ENCODE peak calls at places on chromosomes 12 and 14, in nine cellular contexts. Y is body of pancreas; J is CD8-positive, alpha-beta memory T cell; A is thoracic aorta; E is MM.1S; Z is right atrium auricular region; T is aorta; Q is endodermal cell; I is lower lobe of right lung. X is an unnamed sample.

GRCh38 chr12:44930972-44931600 is 55.0 kb upstream of the NELL2 start:
- DNase-seq in A (no peak), Y (no peak), E (peak; percentile 84), I (no peak), Q (no peak), T (no peak), Z (no peak), J (no peak), X (peak; percentile 61)

GRCh38 chr12:26987634-26988424 is 26.4 kb downstream of the TM7SF3 start:
- DNase-seq in A (no peak), T (no peak), Z (no peak), Y (no peak), J (no peak), E (no peak), I (no peak), Q (no peak), X (no peak)

GRCh38 chr12:65649126-65649525 is 175.2 kb upstream of the HMGA2 start:
- DNase-seq in T (no peak), A (peak; percentile 30), Y (no peak), J (no peak), E (no peak), Z (no peak), I (no peak), Q (no peak), X (no peak)

GRCh38 chr12:4118017-4118510 is 155.5 kb upstream of the CCND2 start:
- DNase-seq in T (peak; percentile 76), J (no peak), I (peak; percentile 62), E (peak; percentile 88), Z (peak; percentile 60), Q (no peak), Y (no peak), A (no peak), X (no peak)

GRCh38 chr12:402127-402456 is 648 bp downstream of the CCDC77 start:
- DNase-seq in A (no peak), Z (no peak), Q (peak; percentile 68), E (peak; percentile 45), T (no peak), I (no peak), J (no peak), Y (no peak), X (no peak)

GRCh38 chr14:53450871-53451270 is 297.7 kb upstream of the DDHD1 start:
- DNase-seq in J (no peak), Y (no peak), Q (no peak), A (no peak), I (peak; percentile 53), E (no peak), T (no peak), Z (no peak), X (no peak)

GRCh38 chr12:27253347-27253746 is 9.3 kb downstream of the STK38L start:
- DNase-seq in Y (no peak), E (no peak), I (no peak), Q (no peak), T (no peak), J (no peak), Z (no peak), A (no peak), X (no peak)

GRCh38 chr12:77742631-77743030 is 88.1 kb upstream of the NAV3 start:
- DNase-seq in E (no peak), J (no peak), A (no peak), Q (no peak), Y (no peak), Z (no peak), I (no peak), T (no peak), X (no peak)

GRCh38 chr14:78022059-78022458 is 148.1 kb upstream of the NRXN3 start:
- DNase-seq in A (no peak), J (no peak), E (peak; percentile 63), Q (peak; percentile 95), T (peak; percentile 61), Y (peak; percentile 39), Z (no peak), I (peak; percentile 71), X (no peak)

GRCh38 chr12:11653215-11653753 is 3.8 kb downstream of the ETV6 start:
- DNase-seq in E (no peak), I (no peak), T (no peak), Z (no peak), Y (no peak), Q (no peak), A (no peak), J (no peak), X (no peak)

GRCh38 chr12:89951050-89951693 is 242.5 kb upstream of the ATP2B1 start:
- DNase-seq in T (no peak), I (no peak), J (no peak), Z (no peak), Q (no peak), Y (no peak), E (no peak), A (no peak), X (no peak)

GRCh38 chr14:90273532-90273931 is 17.2 kb downstream of the PSMC1 start:
- DNase-seq in A (no peak), J (no peak), Q (no peak), Z (peak; percentile 57), T (peak; percentile 72), I (no peak), E (no peak), Y (no peak), X (no peak)

GRCh38 chr14:89429206-89430091 is 12.4 kb upstream of the FOXN3 start:
- DNase-seq in T (no peak), Q (no peak), Y (peak; percentile 23), Z (no peak), I (no peak), E (no peak), A (no peak), J (peak; percentile 56), X (no peak)

GRCh38 chr14:66649515-66649914 is 141.6 kb downstream of the GPHN start:
- DNase-seq in Z (no peak), E (no peak), J (no peak), I (no peak), Y (no peak), T (no peak), A (no peak), Q (no peak), X (peak; percentile 3)

GRCh38 chr12:18696971-18697602 is 40.7 kb downstream of the PLCZ1 start:
- DNase-seq in Y (no peak), E (no peak), A (no peak), Z (no peak), J (no peak), I (no peak), T (no peak), Q (no peak), X (no peak)

GRCh38 chr12:10018390-10018789 is 8.0 kb downstream of the CLEC12B start:
- DNase-seq in I (no peak), A (no peak), T (no peak), Y (no peak), J (no peak), E (no peak), Q (no peak), Z (no peak), X (no peak)

GRCh38 chr12:109900752-109901580 is 892 bp downstream of the TCHP start:
- DNase-seq in T (no peak), I (no peak), A (no peak), Z (no peak), J (no peak), Q (peak; percentile 85), Y (no peak), E (no peak), X (no peak)

DNA sequence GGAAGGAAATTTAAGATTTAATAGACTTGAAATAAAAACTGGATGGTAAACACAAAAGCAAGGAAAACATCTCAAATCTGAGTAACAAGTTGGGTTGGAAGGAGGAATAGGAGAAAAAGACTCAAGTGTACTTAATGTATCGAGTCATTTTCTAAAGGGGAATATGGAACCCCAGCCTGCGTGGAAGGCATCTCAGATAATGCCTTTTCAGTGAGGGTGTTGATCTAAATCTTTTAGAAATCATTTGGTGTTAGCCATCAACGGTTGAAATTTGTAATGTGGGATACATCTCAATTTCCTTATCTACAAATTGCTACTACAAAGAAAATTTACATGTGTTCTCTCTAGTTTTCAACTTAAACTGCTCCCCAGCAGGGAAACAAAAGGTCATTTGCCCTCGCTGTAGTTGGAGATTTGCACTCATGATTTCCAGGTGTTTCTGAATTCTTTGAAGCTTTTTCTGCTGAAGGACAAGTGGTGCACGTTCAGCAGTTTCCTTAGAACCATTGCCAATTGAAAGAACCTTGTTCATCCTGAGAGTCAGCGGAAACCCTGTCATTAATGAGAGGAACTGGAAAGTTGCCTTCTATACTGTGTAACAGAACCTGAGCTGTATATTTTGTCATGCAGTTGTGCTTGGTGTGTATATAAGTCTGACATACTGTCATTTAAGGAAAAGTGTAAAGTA is 2.2 kb downstream of the PCBP2 start:
- DNase-seq in Q (no peak), Z (no peak), Y (no peak), E (peak; percentile 80), I (no peak), A (no peak), T (no peak), J (no peak), X (no peak)
- H3K4me3 ChIP-seq in Q (peak overlapping the region; percentile 100), Z (no peak overlapping the region), Y (no peak overlapping the region), E (peak overlapping the region; percentile 95), I (peak overlapping the region; percentile 75), A (peak overlapping the region; percentile 99), T (no peak overlapping the region), J (no peak overlapping the region), X (peak overlapping the region; percentile 99)

DNA sequence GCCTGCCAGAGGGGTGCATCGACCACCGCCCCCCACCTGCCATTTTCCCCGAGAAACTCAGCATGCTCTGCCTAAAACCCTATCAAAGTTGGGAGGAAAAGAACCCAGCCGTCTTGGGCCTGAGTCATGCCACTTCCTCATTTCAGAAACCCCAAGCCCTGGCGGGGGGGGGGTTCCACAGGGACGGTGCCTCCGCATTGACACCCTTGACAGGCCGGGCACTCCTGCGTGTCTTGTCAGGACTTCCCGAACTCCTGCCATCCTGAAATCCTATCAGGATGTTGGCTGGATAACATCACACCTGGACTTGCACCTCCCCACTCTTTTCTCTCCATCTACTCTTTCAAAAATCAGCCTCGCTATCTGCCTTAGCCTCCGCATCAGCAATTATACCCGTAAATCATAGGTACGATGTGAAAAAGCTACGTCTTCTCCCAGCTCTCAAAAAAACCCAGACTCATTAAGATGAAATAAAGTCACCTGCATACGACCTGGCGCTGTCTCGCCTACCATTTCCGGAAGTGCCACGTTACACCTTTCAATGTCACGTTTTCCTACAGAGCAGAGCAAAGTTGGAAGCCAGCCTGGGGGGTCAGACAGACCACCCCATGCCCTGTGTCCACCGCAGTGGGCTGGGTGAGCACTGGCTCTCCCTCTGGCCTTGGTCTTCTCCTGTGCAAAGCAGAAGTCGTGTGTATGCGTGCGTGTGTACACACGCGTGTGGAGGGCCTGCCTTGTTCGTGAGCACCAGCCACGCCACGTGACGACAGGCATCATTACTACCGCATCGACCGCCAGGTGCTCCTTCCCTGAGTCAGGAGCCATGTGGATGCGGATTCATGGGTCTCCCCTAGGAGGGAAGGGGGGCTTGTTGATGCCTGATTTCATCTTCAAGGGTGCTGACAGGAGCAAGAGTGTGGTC is 96.7 kb downstream of the RFLNA start:
- DNase-seq in T (peak; percentile 92), I (peak; percentile 90), A (no peak), E (peak; percentile 18), J (no peak), Y (no peak), Z (peak; percentile 92), Q (no peak), X (no peak)
- H3K4me1 ChIP-seq in T (no peaks in the 10 kb centered on the region), I (peaks cover 85% of the 10 kb centered on the region), A (peaks cover 91% of the 10 kb centered on the region), E (peaks cover 18% of the 10 kb centered on the region), J (peaks cover 20% of the 10 kb centered on the region), Y (peaks cover 75% of the 10 kb centered on the region), Z (peaks cover 99% of the 10 kb centered on the region), Q (peaks cover 8% of the 10 kb centered on the region), X (peaks cover 19% of the 10 kb centered on the region)

GRCh38 chr12:69404851-69405365 is 45.4 kb downstream of the YEATS4 start:
- DNase-seq in T (no peak), A (no peak), Y (no peak), J (no peak), E (no peak), Z (no peak), Q (no peak), I (no peak), X (no peak)
- H3K27ac ChIP-seq in T (peak overlapping the region; percentile 51), A (peak overlapping the region; percentile 79), Y (no peak overlapping the region), J (no peak overlapping the region), E (no peak overlapping the region), Z (peak overlapping the region; percentile 50), Q (no peak overlapping the region), I (no peak overlapping the region), X (no peak overlapping the region)

GRCh38 chr14:29390046-29390841 is 537.4 kb downstream of the PRKD1 start:
- DNase-seq in J (no peak), I (no peak), Y (no peak), T (no peak), E (no peak), Q (peak; percentile 63), A (no peak), Z (no peak), X (no peak)
- H3K4me3 ChIP-seq in J (no peak overlapping the region), I (no peak overlapping the region), Y (no peak overlapping the region), T (no peak overlapping the region), E (no peak overlapping the region), Q (peak overlapping the region; percentile 34), A (no peak overlapping the region), Z (no peak overlapping the region), X (no peak overlapping the region)